ENCODE peak calls at places on chromosomes 11 and 22, in ten cellular contexts. U is AG08396; Y is neural crest cell; D is NCI-H460; W is H54; J is COR-L47; V is bronchial epithelial cell; T is DMS 273 treated with DMSO at 0.1 percent for 48 hours; R is left kidney; P is stimulated activated CD4-positive, alpha-beta T cell treated with anti-CD3 and anti-CD28 coated beads, Interleukin-15, amount 100 ng/mL, for 24 hours. G is an unnamed sample.

GRCh38 chr11:33802414-33802950 is 28.2 kb upstream of the FBXO3 start:
- DNase-seq in U (peak), Y (peak), D (peak), W (peak), J (peak), V (peak), T (peak), R (peak), P (peak), G (peak)

GRCh38 chr11:109040303-109040702 is 375.4 kb downstream of the DDX10 start:
- DNase-seq in U (no peak), Y (no peak), D (no peak), W (no peak), J (no peak), V (no peak), T (no peak), R (no peak), P (no peak), G (peak)

GRCh38 chr11:102802341-102802740 is 4.4 kb upstream of the MMP1 start:
- DNase-seq in U (peak), Y (no peak), D (no peak), W (no peak), J (no peak), V (peak), T (no peak), R (no peak), P (no peak), G (no peak)

GRCh38 chr11:134140961-134141490 is 72.2 kb downstream of the JAM3 start:
- DNase-seq in U (no peak), Y (no peak), D (no peak), W (no peak), J (no peak), V (no peak), T (no peak), R (no peak), P (no peak), G (no peak)

GRCh38 chr11:75855191-75855590 is 40.2 kb downstream of the UVRAG start:
- DNase-seq in U (no peak), Y (no peak), D (no peak), W (no peak), J (no peak), V (no peak), T (no peak), R (peak), P (no peak), G (no peak)

GRCh38 chr22:46843691-46844297 is 81.3 kb downstream of the TBC1D22A start:
- DNase-seq in U (peak), Y (no peak), D (no peak), W (no peak), J (no peak), V (no peak), T (no peak), R (no peak), P (no peak), G (no peak)

GRCh38 chr11:34140149-34140548 is 34.7 kb downstream of the NAT10 start:
- DNase-seq in U (no peak), Y (no peak), D (no peak), W (no peak), J (no peak), V (no peak), T (no peak), R (no peak), P (no peak), G (no peak)

GRCh38 chr11:44157019-44157418 is 61.5 kb downstream of the EXT2 start:
- DNase-seq in U (no peak), Y (no peak), D (no peak), W (no peak), J (no peak), V (no peak), T (no peak), R (no peak), P (no peak), G (no peak)

GRCh38 chr22:20967697-20968201 is 694 bp downstream of the AIFM3 start:
- DNase-seq in U (no peak), Y (no peak), D (no peak), W (no peak), J (no peak), V (no peak), T (no peak), R (peak), P (no peak), G (peak)

GRCh38 chr11:15930442-15931025 is 425.8 kb downstream of the SOX6 start:
- DNase-seq in U (no peak), Y (no peak), D (no peak), W (no peak), J (no peak), V (no peak), T (no peak), R (no peak), P (no peak), G (no peak)

GRCh38 chr11:122741613-122742012 is 86.1 kb downstream of the UBASH3B start:
- DNase-seq in U (peak), Y (no peak), D (no peak), W (no peak), J (no peak), V (no peak), T (no peak), R (peak), P (no peak), G (no peak)

GRCh38 chr11:8018742-8019631 is 31.9 kb downstream of the EIF3F start:
- DNase-seq in U (peak), Y (peak), D (peak), W (peak), J (peak), V (peak), T (no peak), R (peak), P (peak), G (peak)

GRCh38 chr22:32106930-32107329 is 52.2 kb downstream of the C22orf42 start:
- DNase-seq in U (peak), Y (peak), D (peak), W (no peak), J (no peak), V (peak), T (no peak), R (peak), P (no peak), G (peak)